ENCODE peak calls at places on chromosomes 4 and X, in eight cellular contexts. M, N, O, L, F, H, W and T are unnamed samples.

GRCh38 chr4:37666625-37667071 is 19.5 kb downstream of the RELL1 start:
- DNase-seq in M (peak), N (no peak), O (no peak), L (peak), F (no peak), H (no peak), W (no peak), T (no peak)

GRCh38 chr4:15547392-15547791 is 77.7 kb downstream of the CC2D2A start:
- DNase-seq in M (no peak), N (no peak), O (no peak), L (no peak), F (no peak), H (no peak), W (no peak), T (no peak)

GRCh38 chr4:102730968-102731533 is 29.7 kb downstream of the MANBA start:
- DNase-seq in M (no peak), N (no peak), O (no peak), L (no peak), F (no peak), H (peak), W (no peak), T (no peak)

GRCh38 chr4:168514249-168514852 is 17.5 kb downstream of the PALLD start:
- DNase-seq in M (no peak), N (no peak), O (no peak), L (peak), F (no peak), H (peak), W (no peak), T (no peak)

GRCh38 chr4:54683616-54684346 is 26.0 kb downstream of the KIT start:
- DNase-seq in M (no peak), N (no peak), O (no peak), L (peak), F (no peak), H (peak), W (no peak), T (no peak)

GRCh38 chrX:63754141-63754859 is 30.7 kb downstream of the ARHGEF9 start:
- DNase-seq in M (no peak), N (peak), O (no peak), L (peak), F (no peak), H (no peak), W (no peak), T (no peak)

GRCh38 chrX:129719931-129720520 is 18.8 kb upstream of the XPNPEP2 start:
- DNase-seq in M (no peak), N (no peak), O (no peak), L (peak), F (no peak), H (no peak), W (no peak), T (no peak)

GRCh38 chr4:69689530-69690111 is 36.6 kb upstream of the UGT2A1 start:
- DNase-seq in M (no peak), N (no peak), O (no peak), L (peak), F (no peak), H (peak), W (no peak), T (no peak)

GRCh38 chr4:16083217-16084191 is at the start of gene PROM1:
- DNase-seq in M (no peak), N (no peak), O (no peak), L (no peak), F (no peak), H (peak), W (no peak), T (peak)

GRCh38 chr4:148573284-148573683 is 131.1 kb upstream of the NR3C2 start:
- DNase-seq in M (no peak), N (no peak), O (no peak), L (no peak), F (no peak), H (no peak), W (no peak), T (no peak)

GRCh38 chrX:115134366-115134765 is 54.8 kb upstream of the RBMXL3 start:
- DNase-seq in M (no peak), N (no peak), O (no peak), L (no peak), F (no peak), H (no peak), W (no peak), T (no peak)

GRCh38 chrX:147735364-147735763 is 176.4 kb upstream of the FMR1 start:
- DNase-seq in M (no peak), N (no peak), O (no peak), L (no peak), F (no peak), H (no peak), W (no peak), T (no peak)

GRCh38 chr4:11805837-11806236 is 377.1 kb upstream of the HS3ST1 start:
- DNase-seq in M (no peak), N (no peak), O (no peak), L (peak), F (no peak), H (peak), W (no peak), T (no peak)

GRCh38 chr4:118836763-118837507 is 1.0 kb upstream of the SEC24D start:
- DNase-seq in M (no peak), N (no peak), O (no peak), L (no peak), F (no peak), H (no peak), W (no peak), T (no peak)

GRCh38 chrX:69073241-69073640 is 92.0 kb downstream of the PJA1 start:
- DNase-seq in M (no peak), N (no peak), O (no peak), L (no peak), F (no peak), H (no peak), W (no peak), T (no peak)

GRCh38 chrX:118211891-118212816 is 95.5 kb upstream of the KLHL13 start:
- DNase-seq in M (no peak), N (no peak), O (no peak), L (no peak), F (no peak), H (no peak), W (no peak), T (no peak)

GRCh38 chr4:126610933-126611332 is 1021.8 kb upstream of the INTU start:
- DNase-seq in M (no peak), N (no peak), O (no peak), L (no peak), F (no peak), H (no peak), W (no peak), T (no peak)

GRCh38 chrX:133415276-133416105 is at the start of gene GPC4:
- DNase-seq in M (peak), N (no peak), O (peak), L (peak), F (no peak), H (peak), W (no peak), T (peak)

GRCh38 chr4:116358633-116359222 is 726.6 kb downstream of the TRAM1L1 start:
- DNase-seq in M (no peak), N (no peak), O (peak), L (peak), F (no peak), H (peak), W (peak), T (peak)

GRCh38 chr4:92265798-92266197 is 38.0 kb upstream of the GRID2 start:
- DNase-seq in M (no peak), N (no peak), O (no peak), L (no peak), F (no peak), H (no peak), W (no peak), T (no peak)
- TF ChIP-seq CTCF in M (no peak), N (no peak), O (no peak), L (no peak), F (no peak), H (no peak), W (no peak), T (no peak)

GRCh38 chrX:44708470-44708869 is 135.4 kb upstream of the DUSP21 start:
- DNase-seq in M (no peak), N (no peak), O (no peak), L (no peak), F (no peak), H (no peak), W (no peak), T (no peak)
- TF ChIP-seq CTCF in M (no peak), N (no peak), O (no peak), L (no peak), F (no peak), H (no peak), W (no peak), T (no peak)

DNA sequence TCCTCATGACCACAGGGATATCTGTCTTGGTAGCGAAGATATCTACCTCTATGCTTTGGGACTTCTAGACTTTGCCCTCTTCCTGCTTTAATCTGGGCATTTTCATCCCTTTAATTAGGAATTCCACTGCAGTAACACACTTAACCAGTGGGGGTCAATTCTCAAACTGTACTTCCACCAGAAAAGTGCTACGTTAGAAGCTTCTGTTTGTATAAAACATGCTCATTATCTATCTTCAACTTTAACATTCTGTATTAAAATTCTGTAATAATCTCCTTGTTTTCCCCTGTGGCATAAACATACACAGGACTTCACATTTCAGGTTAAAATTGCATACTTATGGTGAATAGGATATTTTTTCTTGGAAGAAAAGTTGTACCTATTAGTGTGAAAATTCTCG is 105.6 kb downstream of the AMMECR1 start:
- DNase-seq in M (no peak), N (no peak), O (no peak), L (no peak), F (no peak), H (no peak), W (no peak), T (no peak)
- TF ChIP-seq CTCF in M (no peak), N (no peak), O (peak), L (no peak), F (no peak), H (peak), W (no peak), T (peak)

GRCh38 chrX:120486786-120487185 is 17.7 kb upstream of the LAMP2 start:
- DNase-seq in M (no peak), N (no peak), O (no peak), L (no peak), F (no peak), H (no peak), W (no peak), T (no peak)

GRCh38 chrX:120485562-120486520 is 16.7 kb upstream of the LAMP2 start:
- DNase-seq in M (peak), N (peak), O (peak), L (peak), F (peak), H (peak), W (peak), T (peak)
- TF ChIP-seq CTCF in M (peak), N (peak), O (peak), L (peak), F (peak), H (peak), W (peak), T (peak)

DNA sequence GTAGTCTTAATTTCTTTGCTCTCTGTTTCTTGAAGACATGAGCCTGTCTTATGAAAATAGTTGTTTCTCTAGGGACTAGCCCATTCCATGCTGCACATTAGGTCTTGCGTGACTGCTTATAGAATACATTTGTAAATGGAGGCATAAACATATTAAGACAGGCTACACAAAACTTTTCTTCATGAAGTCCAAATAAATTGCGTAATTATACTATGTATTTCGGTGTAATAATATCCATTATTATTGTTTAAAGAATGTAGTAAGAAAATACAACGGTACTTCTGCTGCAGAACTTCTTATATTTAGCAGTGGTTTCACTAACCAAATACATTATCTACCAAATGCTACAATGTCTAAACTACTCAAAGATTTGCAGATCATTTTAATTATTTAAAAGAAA is 8.5 kb upstream of the NAA11 start:
- DNase-seq in M (no peak), N (no peak), O (no peak), L (no peak), F (no peak), H (no peak), W (no peak), T (no peak)
- TF ChIP-seq CTCF in M (no peak), N (no peak), O (no peak), L (no peak), F (no peak), H (no peak), W (no peak), T (no peak)

GRCh38 chrX:139429913-139430312 is 100.6 kb upstream of the F9 start:
- DNase-seq in M (no peak), N (no peak), O (no peak), L (no peak), F (no peak), H (peak), W (no peak), T (no peak)
- TF ChIP-seq CTCF in M (peak), N (no peak), O (no peak), L (no peak), F (no peak), H (peak), W (no peak), T (no peak)